ENCODE peak calls at places on chromosomes 12 and 14, in four cellular contexts. One of them, this sample, is unnamed.

GRCh38 chr14:68767248-68767645 is 25.6 kb downstream of the ZFP36L1 start:
- DNase-seq in ovary: no peak
- DNase-seq in uterus: no peak
- DNase-seq in prostate gland: no peak
- DNase-seq in this sample: no peak

GRCh38 chr14:76862546-76863282 is 36.5 kb downstream of the LRRC74A start:
- DNase-seq in uterus: no peak
- DNase-seq in ovary: no peak
- DNase-seq in prostate gland: no peak
- DNase-seq in this sample: no peak

GRCh38 chr14:98984719-98985041 is 287.3 kb downstream of the BCL11B start:
- DNase-seq in uterus: no peak
- DNase-seq in prostate gland: no peak
- DNase-seq in ovary: no peak
- DNase-seq in this sample: no peak

GRCh38 chr14:85342858-85343607 is 186.9 kb upstream of the FLRT2 start:
- DNase-seq in ovary: no peak
- DNase-seq in uterus: no peak
- DNase-seq in prostate gland: no peak
- DNase-seq in this sample: no peak

GRCh38 chr12:85835417-85835809 is 796 bp downstream of the RASSF9 start:
- DNase-seq in ovary: no peak
- DNase-seq in uterus: no peak
- DNase-seq in prostate gland: no peak
- DNase-seq in this sample: no peak

GRCh38 chr12:9796346-9796745 is 30.9 kb upstream of the KLRF1 start:
- DNase-seq in prostate gland: no peak
- DNase-seq in ovary: no peak
- DNase-seq in uterus: no peak
- DNase-seq in this sample: no peak

GRCh38 chr12:123389560-123390351 is 5.8 kb downstream of the KMT5A start:
- DNase-seq in prostate gland: peak
- DNase-seq in ovary: peak
- DNase-seq in uterus: no peak
- DNase-seq in this sample: no peak

GRCh38 chr14:31950760-31951637 is 126.1 kb upstream of the ARHGAP5 start:
- DNase-seq in prostate gland: no peak
- DNase-seq in uterus: peak
- DNase-seq in ovary: peak
- DNase-seq in this sample: peak

GRCh38 chr14:81517798-81518398 is 15.8 kb downstream of the SEL1L start:
- DNase-seq in uterus: peak
- DNase-seq in prostate gland: no peak
- DNase-seq in ovary: peak
- DNase-seq in this sample: no peak

GRCh38 chr12:119669744-119670472 is 2.0 kb downstream of the PRKAB1 start:
- DNase-seq in prostate gland: peak
- DNase-seq in ovary: no peak
- DNase-seq in uterus: no peak
- DNase-seq in this sample: no peak

GRCh38 chr12:19409376-19409775 is 29.9 kb upstream of the AEBP2 start:
- DNase-seq in ovary: no peak
- DNase-seq in prostate gland: no peak
- DNase-seq in uterus: no peak
- DNase-seq in this sample: no peak

DNA sequence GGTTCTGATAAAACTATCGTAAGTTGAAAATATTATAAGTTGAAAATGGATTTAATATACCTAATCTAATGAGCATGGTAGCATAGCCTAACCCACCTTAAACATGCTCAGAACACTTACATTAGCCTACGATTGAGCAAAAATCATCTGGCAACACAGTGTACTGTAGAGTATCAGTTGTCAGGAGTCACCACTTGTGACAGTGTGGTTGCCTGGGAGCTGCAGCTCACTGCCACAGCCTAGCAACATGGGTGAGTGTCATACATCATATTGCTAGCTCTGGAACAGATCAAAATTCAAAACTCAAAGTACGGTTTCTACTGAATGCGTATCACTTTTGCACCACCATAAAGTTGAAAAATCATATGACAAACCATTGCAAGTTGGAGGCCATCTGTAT is 203.5 kb downstream of the ATXN7L3B start:
- DNase-seq in prostate gland: no peak
- DNase-seq in ovary: no peak
- DNase-seq in uterus: no peak
- DNase-seq in this sample: no peak
- TF ChIP-seq POLR2A in prostate gland: no peak
- TF ChIP-seq POLR2A in ovary: no peak
- TF ChIP-seq POLR2A in uterus: no peak
- TF ChIP-seq POLR2A in this sample: no peak

GRCh38 chr12:47904647-47905312 is at the start of gene VDR:
- DNase-seq in uterus: peak
- DNase-seq in prostate gland: peak
- DNase-seq in ovary: peak
- DNase-seq in this sample: peak
- TF ChIP-seq POLR2A in uterus: peak
- TF ChIP-seq POLR2A in prostate gland: peak
- TF ChIP-seq POLR2A in ovary: no peak
- TF ChIP-seq POLR2A in this sample: peak

DNA sequence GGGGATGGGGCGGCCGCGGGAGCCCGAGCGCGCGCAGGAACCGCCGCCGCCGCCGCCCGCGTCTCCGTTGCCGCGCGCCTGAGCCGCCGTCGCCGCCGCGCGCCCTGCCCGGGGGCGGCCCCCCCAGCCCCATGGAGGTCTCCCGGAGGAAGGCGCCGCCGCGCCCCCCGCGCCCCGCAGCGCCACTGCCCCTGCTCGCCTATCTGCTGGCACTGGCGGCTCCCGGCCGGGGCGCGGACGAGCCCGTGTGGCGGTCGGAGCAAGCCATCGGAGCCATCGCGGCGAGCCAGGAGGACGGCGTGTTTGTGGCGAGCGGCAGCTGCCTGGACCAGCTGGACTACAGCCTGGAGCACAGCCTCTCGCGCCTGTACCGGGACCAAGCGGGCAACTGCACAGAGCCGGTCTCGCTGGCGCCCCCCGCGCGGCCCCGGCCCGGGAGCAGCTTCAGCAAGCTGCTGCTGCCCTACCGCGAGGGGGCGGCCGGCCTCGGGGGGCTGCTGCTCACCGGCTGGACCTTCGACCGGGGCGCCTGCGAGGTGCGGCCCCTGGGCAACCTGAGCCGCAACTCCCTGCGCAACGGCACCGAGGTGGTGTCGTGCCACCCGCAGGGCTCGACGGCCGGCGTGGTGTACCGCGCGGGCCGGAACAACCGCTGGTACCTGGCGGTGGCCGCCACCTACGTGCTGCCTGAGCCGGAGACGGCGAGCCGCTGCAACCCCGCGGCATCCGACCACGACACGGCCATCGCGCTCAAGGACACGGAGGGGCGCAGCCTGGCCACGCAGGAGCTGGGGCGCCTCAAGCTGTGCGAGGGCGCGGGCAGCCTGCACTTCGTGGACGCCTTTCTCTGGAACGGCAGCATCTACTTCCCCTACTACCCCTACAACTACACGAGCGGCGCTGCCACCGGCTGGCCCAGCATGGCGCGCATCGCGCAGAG is 734 bp downstream of the PLXNC1 start:
- DNase-seq in uterus: no peak
- DNase-seq in prostate gland: no peak
- DNase-seq in ovary: peak
- DNase-seq in this sample: peak
- TF ChIP-seq POLR2A in uterus: no peak
- TF ChIP-seq POLR2A in prostate gland: no peak
- TF ChIP-seq POLR2A in ovary: no peak
- TF ChIP-seq POLR2A in this sample: no peak

GRCh38 chr12:57227315-57228115 is 2.0 kb upstream of the SHMT2 start:
- DNase-seq in ovary: no peak
- DNase-seq in prostate gland: no peak
- DNase-seq in uterus: no peak
- DNase-seq in this sample: no peak

GRCh38 chr12:57230381-57231155 is 1.1 kb downstream of the SHMT2 start:
- DNase-seq in uterus: no peak
- DNase-seq in prostate gland: no peak
- DNase-seq in ovary: no peak
- DNase-seq in this sample: no peak

GRCh38 chr12:57231276-57232021 is 1.9 kb downstream of the SHMT2 start:
- DNase-seq in uterus: no peak
- DNase-seq in prostate gland: no peak
- DNase-seq in ovary: no peak
- DNase-seq in this sample: no peak

GRCh38 chr12:57229041-57229633 is 374 bp upstream of the SHMT2 start:
- DNase-seq in ovary: no peak
- DNase-seq in prostate gland: no peak
- DNase-seq in uterus: no peak
- DNase-seq in this sample: no peak

DNA sequence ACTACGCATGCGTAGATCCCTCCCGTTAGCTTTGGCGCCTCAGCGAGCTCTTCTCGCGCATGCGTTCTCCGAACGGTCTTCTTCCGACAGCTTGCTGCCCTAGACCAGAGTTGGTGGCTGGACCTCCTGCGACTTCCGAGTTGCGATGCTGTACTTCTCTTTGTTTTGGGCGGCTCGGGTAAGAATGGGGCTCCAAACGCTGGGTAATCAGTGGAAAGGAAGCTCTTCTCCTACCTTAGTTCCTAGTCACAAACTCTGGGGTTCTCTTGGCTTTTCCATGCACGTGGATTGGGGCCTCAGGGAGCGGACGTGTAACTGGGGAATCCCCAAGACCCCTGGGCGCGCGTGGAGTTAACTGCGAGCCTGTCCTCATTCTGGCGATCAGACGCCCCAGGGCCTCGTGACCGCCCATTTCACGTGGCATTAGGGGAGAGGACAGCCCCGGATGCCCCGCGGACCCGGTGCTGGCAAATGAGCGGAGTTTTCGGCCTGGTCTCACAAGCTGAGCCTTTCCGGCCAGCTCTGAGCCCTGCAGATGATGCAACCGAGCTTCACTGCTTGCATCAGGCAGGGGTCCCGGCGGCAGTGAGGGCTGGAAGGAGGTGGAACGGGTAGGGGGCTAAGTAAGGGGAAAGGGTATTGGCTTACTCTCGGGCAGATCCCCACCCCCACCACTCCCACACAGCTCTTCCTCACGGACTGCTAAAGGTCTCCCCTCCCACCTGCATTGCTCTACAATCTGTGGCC is at the start of gene SHMT2:
- DNase-seq in ovary: peak
- DNase-seq in uterus: peak
- DNase-seq in prostate gland: peak
- DNase-seq in this sample: peak
- TF ChIP-seq POLR2A in ovary: peak
- TF ChIP-seq POLR2A in uterus: peak
- TF ChIP-seq POLR2A in prostate gland: peak
- TF ChIP-seq POLR2A in this sample: peak

This sample was measured in A549.